ENCODE peak calls at places on chromosomes 6 and 20, in nine cellular contexts. J is body of pancreas; U is GM19239; N is GF-D8; W is osteocyte; H is Right ventricle myocardium inferior; X is substantia nigra; K is fibroblast of the aortic adventitia; I is activated CD4-positive, alpha-beta T cell treated with anti-CD3 and anti-CD28 coated beads for 36 hours. V is an unnamed sample.

GRCh38 chr6:55758156-55758942 is 117.0 kb downstream of the BMP5 start:
- DNase-seq in J (no peak), U (no peak), N (no peak), W (no peak), H (no peak), X (no peak), K (peak), I (no peak), V (no peak)

GRCh38 chr20:48736231-48736630 is 91.6 kb downstream of the PREX1 start:
- DNase-seq in J (no peak), U (no peak), N (no peak), W (no peak), H (no peak), X (no peak), K (no peak), I (no peak), V (no peak)

GRCh38 chr6:45835725-45836437 is 179.8 kb downstream of the CLIC5 start:
- DNase-seq in J (no peak), U (no peak), N (no peak), W (no peak), H (no peak), X (no peak), K (no peak), I (peak), V (no peak)

GRCh38 chr6:125310994-125311649 is 9.4 kb upstream of the HDDC2 start:
- DNase-seq in J (peak), U (no peak), N (no peak), W (no peak), H (no peak), X (no peak), K (peak), I (no peak), V (peak)

GRCh38 chr6:44202332-44202971 is 14.3 kb upstream of the MYMX start:
- DNase-seq in J (no peak), U (no peak), N (no peak), W (no peak), H (no peak), X (no peak), K (no peak), I (no peak), V (no peak)

GRCh38 chr6:38427492-38428210 is 212.1 kb downstream of the BTBD9 start:
- DNase-seq in J (no peak), U (peak), N (no peak), W (no peak), H (no peak), X (no peak), K (no peak), I (no peak), V (peak)

GRCh38 chr20:3800878-3801260 is 4.8 kb downstream of the CDC25B start:
- DNase-seq in J (no peak), U (no peak), N (no peak), W (no peak), H (peak), X (no peak), K (no peak), I (no peak), V (no peak)

GRCh38 chr6:163415176-163415619 is 680 bp downstream of the QKI start:
- DNase-seq in J (no peak), U (peak), N (no peak), W (no peak), H (peak), X (no peak), K (no peak), I (peak), V (peak)

GRCh38 chr6:77450924-77451323 is 12.4 kb downstream of the HTR1B start:
- DNase-seq in J (no peak), U (no peak), N (no peak), W (no peak), H (no peak), X (no peak), K (peak), I (no peak), V (no peak)

GRCh38 chr20:14700641-14700965 is 363.2 kb upstream of the FLRT3 start:
- DNase-seq in J (no peak), U (no peak), N (no peak), W (no peak), H (no peak), X (no peak), K (peak), I (no peak), V (no peak)

GRCh38 chr6:14094721-14095120 is 22.9 kb upstream of the CD83 start:
- DNase-seq in J (no peak), U (no peak), N (no peak), W (no peak), H (no peak), X (no peak), K (no peak), I (no peak), V (no peak)

GRCh38 chr6:161578478-161578877 is 304.6 kb upstream of the AGPAT4 start:
- DNase-seq in J (no peak), U (no peak), N (no peak), W (no peak), H (no peak), X (no peak), K (no peak), I (no peak), V (no peak)

GRCh38 chr6:5208491-5208890 is 52.3 kb downstream of the LYRM4 start:
- DNase-seq in J (no peak), U (no peak), N (no peak), W (no peak), H (no peak), X (no peak), K (peak), I (no peak), V (no peak)

GRCh38 chr6:164252952-164253351 is 838.4 kb downstream of the QKI start:
- DNase-seq in J (no peak), U (no peak), N (no peak), W (no peak), H (no peak), X (no peak), K (no peak), I (no peak), V (no peak)

GRCh38 chr6:145736854-145737181 is 1.5 kb upstream of the EPM2A start:
- DNase-seq in J (peak), U (no peak), N (peak), W (no peak), H (no peak), X (no peak), K (peak), I (no peak), V (no peak)

GRCh38 chr20:11207749-11208502 is 534.1 kb upstream of the JAG1 start:
- DNase-seq in J (peak), U (no peak), N (no peak), W (no peak), H (no peak), X (no peak), K (peak), I (no peak), V (no peak)

GRCh38 chr20:46823271-46823747 is 71.3 kb upstream of the EYA2 start:
- DNase-seq in J (peak), U (no peak), N (no peak), W (no peak), H (no peak), X (no peak), K (peak), I (no peak), V (no peak)

GRCh38 chr6:100283288-100283687 is 181.4 kb downstream of the SIM1 start:
- DNase-seq in J (no peak), U (no peak), N (no peak), W (no peak), H (no peak), X (no peak), K (peak), I (no peak), V (no peak)

GRCh38 chr6:25013249-25013648 is 77.5 kb upstream of the RIPOR2 start:
- DNase-seq in J (no peak), U (no peak), N (no peak), W (no peak), H (no peak), X (no peak), K (no peak), I (peak), V (no peak)

GRCh38 chr20:63309261-63310071 is 16.5 kb downstream of the COL20A1 start:
- DNase-seq in J (peak), U (no peak), N (no peak), W (no peak), H (peak), X (no peak), K (peak), I (peak), V (peak)

GRCh38 chr6:134902074-134902861 is 47.6 kb downstream of the ALDH8A1 start:
- DNase-seq in J (no peak), U (no peak), N (no peak), W (no peak), H (no peak), X (no peak), K (peak), I (no peak), V (no peak)

GRCh38 chr20:4772132-4772531 is 50.4 kb downstream of the PRND start:
- DNase-seq in J (no peak), U (no peak), N (no peak), W (no peak), H (no peak), X (no peak), K (no peak), I (no peak), V (no peak)

GRCh38 chr6:37259191-37259590 is 1.2 kb upstream of the TMEM217 start:
- DNase-seq in J (no peak), U (no peak), N (peak), W (no peak), H (no peak), X (no peak), K (peak), I (peak), V (no peak)

GRCh38 chr20:25280574-25281535 is 33.0 kb downstream of the PYGB start:
- DNase-seq in J (peak), U (no peak), N (no peak), W (no peak), H (peak), X (no peak), K (no peak), I (peak), V (no peak)

GRCh38 chr6:16762547-16763477 is 1.6 kb upstream of the ATXN1 start:
- DNase-seq in J (peak), U (no peak), N (peak), W (no peak), H (peak), X (no peak), K (peak), I (peak), V (peak)

GRCh38 chr6:48078092-48078491 is 32.9 kb downstream of the PTCHD4 start:
- DNase-seq in J (no peak), U (no peak), N (no peak), W (no peak), H (no peak), X (no peak), K (peak), I (no peak), V (no peak)

GRCh38 chr20:1860446-1860845 is 34.8 kb upstream of the SIRPA start:
- DNase-seq in J (no peak), U (no peak), N (no peak), W (no peak), H (no peak), X (no peak), K (peak), I (no peak), V (no peak)

GRCh38 chr20:1320016-1320415 is 8.9 kb downstream of the SDCBP2 start:
- DNase-seq in J (no peak), U (no peak), N (no peak), W (no peak), H (no peak), X (no peak), K (no peak), I (no peak), V (no peak)

GRCh38 chr6:2938632-2939083 is 32.7 kb downstream of the SERPINB6 start:
- DNase-seq in J (peak), U (no peak), N (no peak), W (peak), H (no peak), X (no peak), K (no peak), I (no peak), V (no peak)

GRCh38 chr6:75217203-75217602 is 11.3 kb upstream of the COL12A1 start:
- DNase-seq in J (no peak), U (no peak), N (no peak), W (no peak), H (no peak), X (no peak), K (peak), I (no peak), V (no peak)

GRCh38 chr6:29301401-29301800 is at the start of gene OR14J1:
- DNase-seq in J (no peak), U (no peak), N (no peak), W (no peak), H (no peak), X (no peak), K (no peak), I (no peak), V (no peak)

GRCh38 chr6:108591040-108591816 is 30.5 kb downstream of the FOXO3 start:
- DNase-seq in J (no peak), U (no peak), N (no peak), W (no peak), H (no peak), X (no peak), K (no peak), I (no peak), V (no peak)

GRCh38 chr6:129872591-129872990 is 11.5 kb upstream of the TMEM244 start:
- DNase-seq in J (no peak), U (no peak), N (no peak), W (no peak), H (no peak), X (no peak), K (no peak), I (no peak), V (no peak)

GRCh38 chr20:32463642-32464400 is 105.7 kb downstream of the ASXL1 start:
- DNase-seq in J (peak), U (no peak), N (no peak), W (no peak), H (no peak), X (peak), K (no peak), I (no peak), V (no peak)

V was measured in GM10248.